ENCODE peak calls at places on chromosomes 4 and X, in seven cellular contexts. O, G, M, C, S, Z and B are unnamed samples.

GRCh38 chr4:16569790-16570189 is 328.7 kb downstream of the LDB2 start:
- DNase-seq in O (no peak), G (no peak), M (no peak), C (no peak), S (no peak), Z (no peak), B (no peak)

GRCh38 chr4:111989817-111990216 is 155.4 kb upstream of the FAM241A start:
- DNase-seq in O (no peak), G (no peak), M (no peak), C (no peak), S (no peak), Z (no peak), B (no peak)

GRCh38 chrX:119013146-119013545 is 38.7 kb downstream of the LONRF3 start:
- DNase-seq in O (no peak), G (no peak), M (no peak), C (no peak), S (no peak), Z (no peak), B (no peak)

GRCh38 chr4:20408596-20408995 is 156.9 kb downstream of the SLIT2 start:
- DNase-seq in O (no peak), G (no peak), M (no peak), C (no peak), S (no peak), Z (no peak), B (no peak)

GRCh38 chr4:147617841-147618421 is 734 bp downstream of the TMEM184C start:
- DNase-seq in O (no peak), G (peak), M (no peak), C (no peak), S (no peak), Z (no peak), B (no peak)

GRCh38 chrX:131812847-131813825 is 210.0 kb upstream of the STK26 start:
- DNase-seq in O (no peak), G (peak), M (no peak), C (peak), S (peak), Z (no peak), B (no peak)

GRCh38 chrX:49106930-49107329 is 16.6 kb downstream of the GPKOW start:
- DNase-seq in O (no peak), G (no peak), M (no peak), C (peak), S (peak), Z (peak), B (peak)

GRCh38 chrX:126064901-126065541 is 101.1 kb downstream of the DCAF12L2 start:
- DNase-seq in O (no peak), G (no peak), M (no peak), C (no peak), S (no peak), Z (no peak), B (no peak)

GRCh38 chr4:114688063-114688462 is 89.5 kb downstream of the UGT8 start:
- DNase-seq in O (no peak), G (no peak), M (no peak), C (no peak), S (no peak), Z (no peak), B (no peak)

GRCh38 chrX:77510007-77510406 is 62.8 kb downstream of the FGF16 start:
- DNase-seq in O (no peak), G (no peak), M (no peak), C (no peak), S (no peak), Z (no peak), B (no peak)

GRCh38 chr4:184456337-184456736 is 18.0 kb downstream of the IRF2 start:
- DNase-seq in O (no peak), G (no peak), M (no peak), C (no peak), S (no peak), Z (no peak), B (no peak)

GRCh38 chr4:113998026-113998425 is 18.6 kb upstream of the ARSJ start:
- DNase-seq in O (no peak), G (no peak), M (no peak), C (no peak), S (no peak), Z (no peak), B (no peak)

GRCh38 chr4:77432702-77433101 is 172.9 kb upstream of the CXCL13 start:
- DNase-seq in O (no peak), G (no peak), M (no peak), C (peak), S (no peak), Z (peak), B (peak)
- TF ChIP-seq JUND in O (no peak), G (no peak), M (no peak), C (no peak), S (no peak), Z (no peak), B (no peak)

DNA sequence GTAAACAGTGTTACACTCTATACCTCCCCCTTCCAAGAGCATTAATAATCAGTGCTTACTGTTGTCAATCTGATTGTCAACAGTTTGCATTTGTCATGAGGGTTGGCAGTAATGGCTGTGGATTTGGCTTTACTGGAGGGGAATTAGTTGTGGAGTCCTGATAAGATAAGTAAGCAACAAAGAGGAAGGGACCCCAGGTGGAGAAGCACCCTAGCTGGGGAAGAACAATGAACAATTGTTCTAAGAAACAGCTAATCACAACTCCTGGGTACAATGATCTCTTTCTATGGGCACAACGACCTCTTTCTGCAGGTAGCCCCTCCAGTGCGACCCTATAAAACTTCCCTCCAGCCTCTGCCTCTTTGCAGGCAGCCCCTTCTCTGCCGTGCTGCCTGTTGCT is 53.2 kb upstream of the CDKN2AIP start:
- DNase-seq in O (no peak), G (no peak), M (no peak), C (no peak), S (no peak), Z (peak), B (no peak)
- TF ChIP-seq JUND in O (no peak), G (no peak), M (no peak), C (no peak), S (no peak), Z (no peak), B (no peak)

GRCh38 chr4:8050555-8051206 is 107.9 kb downstream of the ABLIM2 start:
- DNase-seq in O (no peak), G (no peak), M (peak), C (peak), S (peak), Z (peak), B (no peak)
- TF ChIP-seq JUND in O (no peak), G (no peak), M (no peak), C (no peak), S (no peak), Z (no peak), B (no peak)

GRCh38 chrX:154372612-154373022 is 1.8 kb downstream of the FLNA start:
- DNase-seq in O (no peak), G (peak), M (no peak), C (peak), S (no peak), Z (peak), B (no peak)

GRCh38 chrX:154373340-154374306 is 811 bp downstream of the FLNA start:
- DNase-seq in O (peak), G (peak), M (peak), C (peak), S (no peak), Z (peak), B (peak)

GRCh38 chrX:154376768-154377167 is 2.3 kb upstream of the EMD start:
- DNase-seq in O (no peak), G (no peak), M (no peak), C (no peak), S (no peak), Z (no peak), B (no peak)

GRCh38 chrX:154375156-154375504 is 696 bp upstream of the FLNA start:
- DNase-seq in O (no peak), G (no peak), M (no peak), C (no peak), S (no peak), Z (no peak), B (peak)

GRCh38 chrX:154374361-154375155 is at the start of gene FLNA:
- DNase-seq in O (no peak), G (no peak), M (peak), C (peak), S (peak), Z (no peak), B (peak)
- TF ChIP-seq JUND in O (no peak), G (no peak), M (no peak), C (no peak), S (no peak), Z (no peak), B (no peak)

GRCh38 chr4:124183926-124184325 is 528.6 kb downstream of the ANKRD50 start:
- DNase-seq in O (no peak), G (no peak), M (no peak), C (no peak), S (no peak), Z (no peak), B (no peak)
- TF ChIP-seq JUND in O (no peak), G (no peak), M (no peak), C (no peak), S (no peak), Z (no peak), B (no peak)

GRCh38 chr4:134585972-134586371 is 384.4 kb upstream of the PABPC4L start:
- DNase-seq in O (no peak), G (no peak), M (no peak), C (no peak), S (no peak), Z (no peak), B (no peak)
- TF ChIP-seq JUND in O (no peak), G (no peak), M (no peak), C (no peak), S (no peak), Z (no peak), B (no peak)

GRCh38 chr4:71866212-71866885 is 82.5 kb upstream of the GC start:
- DNase-seq in O (no peak), G (no peak), M (no peak), C (no peak), S (no peak), Z (no peak), B (no peak)
- TF ChIP-seq JUND in O (no peak), G (no peak), M (no peak), C (no peak), S (no peak), Z (no peak), B (no peak)

GRCh38 chrX:133781174-133781573 is 204.2 kb downstream of the GPC3 start:
- DNase-seq in O (no peak), G (no peak), M (no peak), C (no peak), S (no peak), Z (no peak), B (no peak)
- TF ChIP-seq JUND in O (no peak), G (no peak), M (no peak), C (no peak), S (no peak), Z (no peak), B (no peak)

DNA sequence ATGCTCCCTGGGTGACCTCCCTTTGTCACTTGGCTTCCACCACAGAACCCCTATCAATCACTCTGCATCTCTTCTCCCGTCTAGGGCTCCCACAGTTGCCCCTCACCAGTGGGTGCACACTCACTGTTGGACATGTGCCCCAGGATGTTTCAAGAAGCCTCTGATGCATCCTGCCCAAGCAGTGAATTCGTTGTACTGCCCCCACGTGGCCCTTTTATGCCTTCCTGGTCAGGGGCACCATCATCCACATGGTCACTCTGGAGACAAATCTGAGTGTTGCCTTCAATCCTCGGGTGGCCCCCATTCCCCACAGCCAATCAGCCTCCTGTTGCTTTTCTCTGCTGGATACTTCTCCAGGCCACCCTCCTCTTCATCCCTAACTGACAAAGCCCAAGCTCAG is 12.2 kb downstream of the ITIH6 start:
- DNase-seq in O (no peak), G (no peak), M (peak), C (peak), S (no peak), Z (peak), B (no peak)
- TF ChIP-seq JUND in O (no peak), G (no peak), M (no peak), C (no peak), S (no peak), Z (no peak), B (no peak)

GRCh38 chr4:28842271-28842670 is 1877.9 kb upstream of the PCDH7 start:
- DNase-seq in O (no peak), G (no peak), M (no peak), C (no peak), S (no peak), Z (no peak), B (peak)
- TF ChIP-seq JUND in O (no peak), G (no peak), M (no peak), C (no peak), S (no peak), Z (no peak), B (no peak)